ENCODE peak calls at places on chromosomes 12 and 14, in five cellular contexts. F is A549; Q is stimulated activated naive CD4-positive, alpha-beta T cell treated with Interleukin-2 at 50 U/mL for 16 hours; P is NCI-H1417; A is HCT116. Z is an unnamed sample.

GRCh38 chr12:64273527-64274403 is 51.7 kb upstream of the KICS2 start:
- DNase-seq in P (peak), A (peak), F (peak), Q (no peak), Z (no peak)

GRCh38 chr14:94769413-94770250 is at the start of gene GSC:
- DNase-seq in F (peak), P (peak), A (no peak), Q (no peak), Z (no peak)

GRCh38 chr14:103500148-103500990 is 22.3 kb downstream of the CKB start:
- DNase-seq in P (peak), Q (peak), F (no peak), A (no peak), Z (peak)

GRCh38 chr14:21233457-21234076 is 35.7 kb downstream of the HNRNPC start:
- DNase-seq in F (no peak), Q (no peak), A (no peak), P (no peak), Z (no peak)

GRCh38 chr12:79691299-79692248 is 810 bp upstream of the PAWR start:
- DNase-seq in F (peak), Q (no peak), P (no peak), A (no peak), Z (no peak)

GRCh38 chr14:30317729-30318128 is 241.2 kb upstream of the G2E3 start:
- DNase-seq in A (no peak), P (no peak), Q (no peak), F (no peak), Z (no peak)

GRCh38 chr14:105166571-105167302 is 1.8 kb downstream of the JAG2 start:
- DNase-seq in A (no peak), P (no peak), F (no peak), Q (no peak), Z (no peak)

GRCh38 chr14:23641915-23642588 is 5.9 kb downstream of the DHRS2 start:
- DNase-seq in P (no peak), F (no peak), A (no peak), Q (no peak), Z (no peak)

GRCh38 chr12:123949118-123949774 is 23.4 kb downstream of the CCDC92 start:
- DNase-seq in A (no peak), P (no peak), Q (no peak), F (no peak), Z (no peak)

GRCh38 chr12:27511031-27511722 is 12.8 kb upstream of the PPFIBP1 start:
- DNase-seq in A (no peak), Q (no peak), F (no peak), P (no peak), Z (no peak)

GRCh38 chr12:102948941-102949352 is 8.5 kb upstream of the ASCL1 start:
- DNase-seq in P (peak), A (peak), F (peak), Q (peak), Z (no peak)

GRCh38 chr14:71203306-71203705 is 296.0 kb downstream of the PCNX1 start:
- DNase-seq in P (no peak), F (no peak), Q (no peak), A (no peak), Z (no peak)

GRCh38 chr14:43539210-43539609 is 967.9 kb downstream of the FSCB start:
- DNase-seq in P (no peak), Q (no peak), A (peak), F (no peak), Z (no peak)

GRCh38 chr14:24965934-24966593 is 83.9 kb downstream of the STXBP6 start:
- DNase-seq in P (no peak), Q (no peak), F (no peak), A (no peak), Z (no peak)

GRCh38 chr12:122031342-122032216 is 9.9 kb downstream of the BCL7A start:
- DNase-seq in P (peak), A (no peak), F (peak), Q (peak), Z (no peak)

GRCh38 chr12:96886998-96887677 is 19.9 kb upstream of the NEDD1 start:
- DNase-seq in F (no peak), P (no peak), A (no peak), Q (no peak), Z (no peak)

Z was measured in NCI-H1048.